ENCODE peak calls at places on chromosomes 4 and X, in five cellular contexts. E is progenitor cell of endocrine pancreas, X is skeletal muscle cell, J is KBM-7, R is choroid plexus epithelial cell. K is an unnamed sample.

GRCh38 chr4:137451150-137451850 is 81.0 kb downstream of the PCDH18 start:
- DNase-seq in R (peak; percentile 13), E (no peak), X (no peak), J (no peak), K (no peak)

GRCh38 chr4:128159967-128160366 is 98.9 kb downstream of the LARP1B start:
- DNase-seq in X (peak; percentile 8), R (peak; percentile 92), J (no peak), E (no peak), K (no peak)

GRCh38 chr4:23268072-23268771 is 575.5 kb downstream of the GBA3 start:
- DNase-seq in J (no peak), R (no peak), X (no peak), E (no peak), K (no peak)

GRCh38 chr4:184664445-184665210 is 15.1 kb downstream of the PRIMPOL start:
- DNase-seq in R (peak; percentile 56), J (peak; percentile 43), X (no peak), E (no peak), K (no peak)

GRCh38 chrX:115147220-115147619 is 42.0 kb upstream of the RBMXL3 start:
- DNase-seq in E (no peak), X (no peak), R (peak; percentile 36), J (peak; percentile 37), K (no peak)

GRCh38 chrX:44343412-44343942 is at the start of gene EFHC2:
- DNase-seq in R (peak; percentile 6), J (peak; percentile 53), E (peak; percentile 10), X (no peak), K (peak; percentile 16)

GRCh38 chr4:53917719-53918118 is 146.7 kb downstream of the CHIC2 start:
- DNase-seq in X (no peak), R (no peak), J (no peak), E (no peak), K (no peak)

GRCh38 chr4:2254665-2255500 is 7.0 kb downstream of the MXD4 start:
- DNase-seq in X (no peak), E (no peak), J (no peak), R (no peak), K (peak; percentile 9)

GRCh38 chr4:143514432-143514831 is 930 bp downstream of the SMARCA5 start:
- DNase-seq in E (peak; percentile 16), J (peak; percentile 53), X (peak; percentile 32), R (peak; percentile 61), K (peak; percentile 21)

GRCh38 chr4:87505862-87506261 is 23.3 kb downstream of the SPARCL1 start:
- DNase-seq in X (no peak), E (no peak), J (no peak), R (no peak), K (no peak)

GRCh38 chr4:7973545-7973981 is 33.9 kb upstream of the AFAP1 start:
- DNase-seq in R (peak; percentile 72), J (no peak), E (no peak), X (no peak), K (no peak)

GRCh38 chrX:146707781-146708180 is 101.8 kb upstream of the CXorf51B start:
- DNase-seq in R (no peak), J (no peak), X (no peak), E (no peak), K (no peak)

GRCh38 chrX:133606990-133607389 is 191.7 kb upstream of the GPC4 start:
- DNase-seq in J (no peak), X (no peak), E (no peak), R (no peak), K (no peak)

GRCh38 chr4:127685292-127685691 is 44.9 kb upstream of the SLC25A31 start:
- DNase-seq in E (no peak), X (no peak), R (peak; percentile 75), J (no peak), K (no peak)

GRCh38 chr4:147741190-147741788 is 9.4 kb downstream of the ARHGAP10 start:
- DNase-seq in R (peak; percentile 41), X (no peak), J (no peak), E (no peak), K (no peak)

GRCh38 chr4:94403735-94404134 is 48.0 kb upstream of the PDLIM5 start:
- DNase-seq in R (no peak), J (no peak), X (no peak), E (no peak), K (no peak)

GRCh38 chrX:53594354-53594753 is 92.2 kb downstream of the HUWE1 start:
- DNase-seq in R (peak; percentile 75), J (no peak), X (peak; percentile 4), E (no peak), K (no peak)

K was measured in mucosa of gallbladder.